ENCODE peak calls at places on chromosomes 2 and 18, in five cellular contexts. A is SK-N-SH, D is GM12878, R is HCT116, S is HepG2. L is an unnamed sample.

GRCh38 chr2:218291934-218292699 is at the start of gene TMBIM1:
- DNase-seq in S (peak; percentile 72), A (no peak), R (no peak), D (no peak), L (peak; percentile 69)

GRCh38 chr18:73355076-73355475 is 487.3 kb upstream of the NETO1 start:
- DNase-seq in A (no peak), S (no peak), D (no peak), R (no peak), L (no peak)

GRCh38 chr2:47964722-47965434 is 58.6 kb upstream of the FBXO11 start:
- DNase-seq in D (peak; percentile 1), A (no peak), S (no peak), R (no peak), L (no peak)

GRCh38 chr2:239024226-239024625 is 176.3 kb downstream of the TWIST2 start:
- DNase-seq in A (no peak), R (no peak), D (no peak), S (no peak), L (no peak)

GRCh38 chr2:15038373-15039364 is 406.2 kb downstream of the LRATD1 start:
- DNase-seq in S (no peak), A (no peak), R (no peak), D (no peak), L (no peak)

GRCh38 chr2:3703741-3704355 is 473 bp downstream of the DCDC2C start:
- DNase-seq in S (no peak), A (peak; percentile 86), R (no peak), D (no peak), L (no peak)

GRCh38 chr18:46010676-46011075 is 43.5 kb upstream of the EPG5 start:
- DNase-seq in S (no peak), D (no peak), R (no peak), A (no peak), L (no peak)

GRCh38 chr2:133919285-133919684 is 334.6 kb upstream of the MGAT5 start:
- DNase-seq in S (no peak), R (no peak), A (no peak), D (no peak), L (no peak)

GRCh38 chr2:567865-568638 is 109.2 kb downstream of the TMEM18 start:
- DNase-seq in A (no peak), S (no peak), R (no peak), D (no peak), L (no peak)
- TF ChIP-seq POLR2AphosphoS5 in A (no peak), S (no peak), R (no peak), D (no peak), L (no peak)

DNA sequence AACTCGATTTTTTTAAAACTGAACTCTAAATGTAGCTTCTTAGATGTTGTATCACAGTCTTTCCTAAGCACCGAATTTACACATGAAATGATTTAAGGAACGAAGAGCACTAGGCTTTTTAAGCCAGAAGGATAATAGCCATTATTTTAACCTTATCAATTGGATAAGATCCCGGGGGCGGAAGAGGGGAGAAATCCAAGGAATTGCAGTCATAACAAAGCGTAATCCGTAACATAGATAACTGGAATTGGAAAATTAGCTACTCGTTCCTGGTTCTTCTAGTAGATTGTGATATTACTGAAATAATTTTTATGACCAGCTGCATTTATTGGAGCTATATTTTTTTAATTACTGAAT is 988 bp upstream of the KANSL1L start:
- DNase-seq in D (no peak), A (peak; percentile 24), R (no peak), S (no peak), L (no peak)
- H3K9ac ChIP-seq in D (no peak overlapping the region), A (peak overlapping the region; percentile 66), R (peak overlapping the region; percentile 54), S (peak overlapping the region; percentile 71), L (peak overlapping the region; percentile 78)

DNA sequence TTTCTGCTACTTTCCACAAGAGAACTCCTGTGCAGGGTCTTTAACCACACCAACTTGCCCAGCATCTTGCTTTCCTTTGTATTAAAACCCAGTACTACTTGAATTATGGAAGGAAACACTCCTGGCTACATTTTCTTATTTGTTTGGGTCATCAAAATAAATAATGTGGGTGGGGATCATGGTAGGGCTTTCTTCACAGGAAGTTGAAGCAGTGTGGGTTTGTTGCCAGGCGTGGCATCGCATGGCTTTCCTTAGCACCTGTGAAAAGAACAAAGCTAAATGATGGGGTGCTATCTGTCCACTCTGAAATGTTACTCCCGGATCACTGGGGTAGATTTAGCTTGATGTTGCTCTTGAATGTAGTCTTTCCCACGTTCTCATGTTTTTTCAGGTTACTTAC is 18.7 kb downstream of the ARHGAP25 start:
- DNase-seq in D (no peak), S (no peak), R (no peak), A (no peak), L (no peak)
- H3K4me1 ChIP-seq in D (no peaks in the 10 kb centered on the region), S (no peaks in the 10 kb centered on the region), R (no peaks in the 10 kb centered on the region), A (no peaks in the 10 kb centered on the region), L (peaks cover 7% of the 10 kb centered on the region)

GRCh38 chr2:45812039-45812500 is 160.6 kb downstream of the PRKCE start:
- DNase-seq in R (no peak), A (no peak), D (no peak), S (no peak), L (peak; percentile 56)

GRCh38 chr2:45814528-45814927 is 163.1 kb downstream of the PRKCE start:
- DNase-seq in S (no peak), D (no peak), A (no peak), R (no peak), L (no peak)

GRCh38 chr2:45816273-45816672 is 164.8 kb downstream of the PRKCE start:
- DNase-seq in D (no peak), R (no peak), A (no peak), S (no peak), L (no peak)

GRCh38 chr2:45814951-45815621 is 163.6 kb downstream of the PRKCE start:
- DNase-seq in D (no peak), S (no peak), R (no peak), A (no peak), L (no peak)

GRCh38 chr2:45813003-45813601 is 161.6 kb downstream of the PRKCE start:
- DNase-seq in S (no peak), A (peak; percentile 56), D (no peak), R (no peak), L (peak; percentile 98)
- TF ChIP-seq POLR2AphosphoS5 in S (no peak), A (no peak), D (no peak), R (no peak), L (peak; percentile 92)

L was measured in endothelial cell of umbilical vein.